ENCODE peak calls at places on chromosomes 11 and 22, in eight cellular contexts. N is body of pancreas, S is IMR-90, G is fibroblast of villous mesenchyme, U is astrocyte of the cerebellum, W is MM.1S, T is breast epithelium, O is AG04449. V is an unnamed sample.

GRCh38 chr11:95641506-95641905 is 148.1 kb downstream of the FAM76B start:
- DNase-seq in N (no peak), S (no peak), T (no peak), W (peak), G (no peak), U (no peak), O (no peak), V (peak)

GRCh38 chr11:83093634-83094033 is 21.9 kb upstream of the RAB30 start:
- DNase-seq in O (no peak), W (no peak), N (no peak), U (no peak), T (no peak), S (no peak), G (no peak), V (no peak)

GRCh38 chr22:24331468-24332440 is 61.1 kb downstream of the SPECC1L start:
- DNase-seq in N (no peak), W (no peak), O (no peak), U (no peak), T (no peak), S (peak), G (peak), V (no peak)

GRCh38 chr11:77029829-77030228 is 4.4 kb upstream of the B3GNT6 start:
- DNase-seq in S (no peak), N (no peak), G (no peak), T (no peak), W (no peak), U (no peak), O (no peak), V (no peak)

GRCh38 chr11:13354335-13354734 is 76.7 kb downstream of the BMAL1 start:
- DNase-seq in U (no peak), O (no peak), W (no peak), G (peak), N (no peak), T (no peak), S (peak), V (no peak)

GRCh38 chr11:119118227-119118626 is 3.2 kb upstream of the HINFP start:
- DNase-seq in T (no peak), U (no peak), N (no peak), W (no peak), G (no peak), O (no peak), S (no peak), V (no peak)

GRCh38 chr22:24184057-24184798 is 2.9 kb downstream of the SUSD2 start:
- DNase-seq in T (no peak), U (no peak), N (no peak), O (no peak), S (no peak), G (no peak), W (no peak), V (no peak)

GRCh38 chr11:86588566-86589090 is 83.8 kb downstream of the ME3 start:
- DNase-seq in G (no peak), W (no peak), T (no peak), N (no peak), S (no peak), U (no peak), O (no peak), V (no peak)

GRCh38 chr22:33163815-33164214 is 105.6 kb upstream of the SYN3 start:
- DNase-seq in G (no peak), N (no peak), W (no peak), U (no peak), S (no peak), T (no peak), O (no peak), V (no peak)

GRCh38 chr11:2797181-2797711 is 88.3 kb downstream of the CDKN1C start:
- DNase-seq in G (no peak), S (no peak), O (no peak), U (no peak), T (peak), W (no peak), N (peak), V (no peak)

GRCh38 chr11:19739872-19740271 is 27.2 kb downstream of the NAV2 start:
- DNase-seq in G (peak), U (no peak), W (no peak), S (peak), T (no peak), N (no peak), O (no peak), V (no peak)

GRCh38 chr22:32531955-32532818 is 57.6 kb downstream of the FBXO7 start:
- DNase-seq in W (no peak), G (peak), O (peak), S (peak), N (peak), U (no peak), T (no peak), V (no peak)

GRCh38 chr11:44909557-44909956 is 41.1 kb downstream of the TP53I11 start:
- DNase-seq in W (no peak), T (no peak), S (no peak), G (no peak), N (no peak), O (no peak), U (no peak), V (no peak)

GRCh38 chr11:32839308-32839707 is 9.6 kb downstream of the PRRG4 start:
- DNase-seq in W (no peak), O (no peak), U (no peak), N (no peak), S (no peak), T (no peak), G (no peak), V (no peak)

GRCh38 chr11:23563591-23563990 is 703.3 kb upstream of the CCDC179 start:
- DNase-seq in T (no peak), U (no peak), N (no peak), S (no peak), W (no peak), G (no peak), O (no peak), V (no peak)

GRCh38 chr11:2462986-2463765 is 18.4 kb downstream of the KCNQ1 start:
- DNase-seq in U (no peak), G (no peak), S (no peak), N (peak), W (no peak), T (no peak), O (no peak), V (no peak)

GRCh38 chr11:117295438-117296137 is 4.4 kb downstream of the BACE1-AS start:
- DNase-seq in S (no peak), N (peak), O (no peak), G (no peak), W (no peak), U (no peak), T (no peak), V (no peak)

GRCh38 chr22:40671796-40672360 is 7.4 kb upstream of the MCHR1 start:
- DNase-seq in T (no peak), W (no peak), G (no peak), U (no peak), N (no peak), O (no peak), S (no peak), V (no peak)

GRCh38 chr11:125132071-125132470 is 20.6 kb upstream of the TMEM218 start:
- DNase-seq in S (peak), G (no peak), U (no peak), O (no peak), N (no peak), T (no peak), W (no peak), V (no peak)

GRCh38 chr11:105862736-105863367 is 159.2 kb downstream of the MSANTD4 start:
- DNase-seq in T (no peak), O (peak), U (peak), S (peak), W (peak), G (peak), N (no peak), V (no peak)

GRCh38 chr11:75603791-75604736 is 42.0 kb downstream of the SERPINH1 start:
- DNase-seq in S (peak), G (peak), O (peak), W (no peak), U (peak), N (no peak), T (no peak), V (no peak)

GRCh38 chr22:50226224-50227165 is 18.3 kb downstream of the TUBGCP6 start:
- DNase-seq in G (no peak), N (no peak), O (no peak), T (no peak), W (no peak), U (no peak), S (no peak), V (no peak)

GRCh38 chr11:86180860-86181259 is 63.7 kb upstream of the EED start:
- DNase-seq in T (no peak), S (no peak), N (no peak), G (no peak), W (no peak), O (no peak), U (no peak), V (no peak)

GRCh38 chr11:128692750-128693578 is 908 bp upstream of the FLI1 start:
- DNase-seq in S (no peak), G (peak), T (no peak), N (no peak), O (no peak), U (no peak), W (peak), V (no peak)

GRCh38 chr11:100978442-100978841 is 151.2 kb downstream of the PGR start:
- DNase-seq in G (no peak), U (no peak), T (no peak), O (no peak), S (no peak), N (no peak), W (no peak), V (no peak)

GRCh38 chr11:67483901-67484665 is 1.3 kb downstream of the AIP start:
- DNase-seq in N (no peak), G (no peak), U (no peak), O (no peak), T (no peak), S (no peak), W (no peak), V (no peak)

GRCh38 chr11:14041565-14041964 is 79.0 kb downstream of the SPON1 start:
- DNase-seq in N (no peak), T (no peak), G (no peak), U (no peak), S (no peak), O (no peak), W (no peak), V (no peak)

GRCh38 chr11:86477495-86478155 is 102.9 kb downstream of the CCDC81 start:
- DNase-seq in G (peak), N (no peak), W (no peak), U (no peak), O (no peak), T (no peak), S (peak), V (no peak)

GRCh38 chr11:42239102-42239501 is 779.6 kb upstream of the LRRC4C start:
- DNase-seq in N (no peak), G (peak), S (no peak), U (peak), W (no peak), O (peak), T (no peak), V (no peak)

GRCh38 chr22:23481369-23481768 is 98.7 kb downstream of the IGLL1 start:
- DNase-seq in W (no peak), G (no peak), O (no peak), U (no peak), S (no peak), N (no peak), T (no peak), V (no peak)

GRCh38 chr11:77403228-77403627 is 70.7 kb downstream of the PAK1 start:
- DNase-seq in G (no peak), U (no peak), O (no peak), T (no peak), S (no peak), W (no peak), N (no peak), V (no peak)

GRCh38 chr22:22446527-22446926 is 62.0 kb downstream of the ZNF280B start:
- DNase-seq in G (no peak), T (no peak), S (no peak), W (no peak), U (no peak), O (no peak), N (no peak), V (no peak)

GRCh38 chr22:38276161-38276560 is 3.4 kb upstream of the TMEM184B start:
- DNase-seq in O (no peak), U (no peak), S (no peak), N (no peak), G (no peak), T (no peak), W (peak), V (no peak)

GRCh38 chr11:59078435-59078834 is 7.7 kb upstream of the GLYATL1B start:
- DNase-seq in T (no peak), W (no peak), U (no peak), O (no peak), S (no peak), G (no peak), N (no peak), V (no peak)

GRCh38 chr11:75204685-75205667 is 35.6 kb upstream of the TPBGL start:
- DNase-seq in O (no peak), T (peak), N (peak), W (peak), G (peak), S (peak), U (peak), V (peak)

GRCh38 chr11:8288166-8288772 is 24.6 kb upstream of the LMO1 start:
- DNase-seq in G (no peak), N (no peak), S (no peak), T (no peak), W (no peak), U (no peak), O (no peak), V (no peak)

GRCh38 chr11:85889676-85890579 is 34.7 kb downstream of the CCDC83 start:
- DNase-seq in N (no peak), U (peak), W (no peak), O (peak), T (no peak), S (peak), G (peak), V (no peak)

DNA sequence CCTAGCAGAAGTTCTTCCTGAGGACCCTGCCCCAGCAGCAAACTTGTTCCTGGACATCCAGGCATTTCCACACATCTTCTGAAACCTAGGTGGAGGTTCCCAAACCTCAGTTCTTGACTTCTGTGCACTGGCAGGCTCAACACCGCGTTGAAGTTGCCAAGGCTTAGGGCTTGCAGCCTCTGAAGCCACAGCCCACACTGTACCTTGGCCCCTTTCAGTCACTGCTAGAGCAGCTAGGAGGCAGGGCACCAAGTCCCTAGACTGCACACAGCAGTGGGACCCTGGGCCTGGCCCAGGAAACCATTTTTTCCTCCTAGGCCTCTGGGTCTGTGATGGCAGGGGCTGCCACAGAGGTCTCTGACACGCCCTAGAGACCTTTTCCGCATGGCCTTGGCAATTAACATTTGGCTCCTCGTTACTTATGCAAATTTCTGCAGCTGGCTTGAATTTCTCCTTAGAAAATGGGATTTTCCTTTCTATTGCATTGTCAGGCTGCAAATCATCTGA is 159.0 kb downstream of the SBF2 start:
- DNase-seq in N (no peak), W (no peak), O (no peak), U (no peak), G (no peak), T (no peak), S (no peak), V (no peak)
- TF ChIP-seq CTCF in N (no peak), W (no peak), O (no peak), U (no peak), G (no peak), T (no peak), S (no peak), V (no peak)

GRCh38 chr22:27670701-27671412 is 130.7 kb downstream of the MN1 start:
- DNase-seq in W (no peak), N (peak), G (no peak), O (no peak), U (no peak), S (no peak), T (no peak), V (no peak)
- H3K4me3 ChIP-seq in W (no peak), N (no peak), G (no peak), O (no peak), U (no peak), S (no peak), T (no peak), V (no peak)

GRCh38 chr11:5476184-5476819 is 12.2 kb upstream of the OR52D1 start:
- DNase-seq in G (peak), N (peak), W (peak), U (peak), O (peak), T (no peak), S (peak), V (peak)
- TF ChIP-seq CTCF in G (peak), N (peak), W (peak), U (peak), O (peak), T (peak), S (peak), V (peak)

DNA sequence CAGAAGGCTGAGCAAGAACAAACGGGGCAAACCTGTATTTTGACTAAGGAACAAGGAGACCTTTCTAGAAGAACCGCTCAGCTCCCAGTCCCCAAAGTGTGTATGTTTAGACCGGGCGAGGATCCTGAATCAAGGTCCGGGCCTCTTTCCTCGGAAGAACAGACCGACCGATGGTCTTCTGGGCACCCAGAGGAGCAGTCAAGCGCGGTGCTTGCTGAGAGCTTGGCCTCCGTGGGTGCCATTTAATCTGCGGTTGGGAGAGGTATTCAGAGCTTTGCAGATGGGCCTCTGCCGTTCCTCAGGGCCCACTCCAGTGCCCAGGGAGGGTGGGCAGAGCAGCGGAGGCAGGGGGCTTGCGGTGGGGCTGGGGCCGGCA is 26.5 kb upstream of the ATXN10 start:
- DNase-seq in W (no peak), U (no peak), O (no peak), G (no peak), T (no peak), S (no peak), N (no peak), V (no peak)
- H3K4me3 ChIP-seq in W (peak), U (no peak), O (peak), G (no peak), T (no peak), S (no peak), N (no peak), V (no peak)

GRCh38 chr11:127493330-127493729 is 492.8 kb upstream of the KIRREL3 start:
- DNase-seq in N (no peak), W (peak), U (peak), T (no peak), S (peak), G (peak), O (no peak), V (no peak)
- TF ChIP-seq CTCF in N (peak), W (peak), U (peak), T (no peak), S (peak), G (peak), O (peak), V (peak)

GRCh38 chr11:74031310-74031676 is 22.4 kb upstream of the UCP3 start:
- DNase-seq in G (no peak), U (no peak), S (no peak), W (no peak), T (no peak), O (no peak), N (no peak), V (no peak)
- H3K4me3 ChIP-seq in G (no peak), U (no peak), S (no peak), W (no peak), T (no peak), O (no peak), N (no peak), V (no peak)

GRCh38 chr22:42880815-42881214 is 23.7 kb upstream of the ARFGAP3 start:
- DNase-seq in N (peak), W (no peak), U (no peak), S (no peak), O (no peak), T (no peak), G (no peak), V (no peak)
- TF ChIP-seq CTCF in N (peak), W (no peak), U (peak), S (no peak), O (no peak), T (no peak), G (no peak), V (no peak)

DNA sequence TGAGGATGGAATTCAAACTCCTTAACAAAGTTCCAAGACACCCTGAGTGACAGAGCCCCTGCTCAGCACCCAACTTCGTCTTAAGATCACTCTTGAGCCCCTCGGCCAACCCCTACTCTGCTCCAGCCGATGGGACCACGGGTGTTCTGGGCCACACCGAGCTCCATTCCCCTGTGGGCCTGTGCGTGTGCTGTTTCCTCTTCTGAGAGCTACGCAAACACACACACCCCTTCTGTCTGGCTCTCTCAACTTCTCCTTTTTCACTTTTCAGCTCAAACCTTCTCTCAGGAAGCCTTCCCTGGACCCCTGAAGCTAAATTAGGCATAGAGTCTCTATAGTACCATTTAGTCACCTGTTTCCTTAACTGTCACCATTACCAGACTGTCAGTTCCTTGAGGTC is 37.5 kb upstream of the NNMT start:
- DNase-seq in G (no peak), U (no peak), T (no peak), S (no peak), N (no peak), W (no peak), O (no peak), V (no peak)
- H3K4me3 ChIP-seq in G (no peak), U (no peak), T (no peak), S (no peak), N (no peak), W (no peak), O (no peak), V (no peak)

V was measured in GM12864.